ENCODE peak calls at places on chromosome 1, in four cellular contexts. E is anterior cingulate cortex, Z is AG04450, P is endothelial cell. T is an unnamed sample.

GRCh38 chr1:19348441-19349198 is 36.5 kb downstream of the SLC66A1 start:
- DNase-seq in E (no peak), Z (no peak), P (no peak), T (no peak)

GRCh38 chr1:86156571-86157455 is at the start of gene COL24A1:
- DNase-seq in E (no peak), Z (peak; percentile 56), P (peak; percentile 52), T (peak; percentile 43)

GRCh38 chr1:234722904-234723588 is 113.1 kb upstream of the IRF2BP2 start:
- DNase-seq in E (peak; percentile 69), Z (peak; percentile 65), P (no peak), T (peak; percentile 72)

GRCh38 chr1:188599313-188599712 is 1770.6 kb downstream of the PLA2G4A start:
- DNase-seq in E (no peak), Z (no peak), P (no peak), T (no peak)

GRCh38 chr1:30749691-30750583 is 7.6 kb downstream of the LAPTM5 start:
- DNase-seq in E (no peak), Z (no peak), P (no peak), T (no peak)

GRCh38 chr1:26275580-26276431 is 4.1 kb upstream of the SH3BGRL3 start:
- DNase-seq in E (peak; percentile 67), Z (peak; percentile 77), P (peak; percentile 85), T (peak; percentile 81)

GRCh38 chr1:111199881-111200801 is at the start of gene DENND2D:
- DNase-seq in E (peak; percentile 20), Z (no peak), P (no peak), T (peak; percentile 81)

GRCh38 chr1:238653693-238654321 is 732.6 kb upstream of the CHRM3 start:
- DNase-seq in E (no peak), Z (no peak), P (no peak), T (no peak)

GRCh38 chr1:20359451-20360330 is 69.0 kb downstream of the VWA5B1 start:
- DNase-seq in E (no peak), Z (no peak), P (no peak), T (no peak)

GRCh38 chr1:50110656-50111055 is 1.9 kb downstream of the ELAVL4 start:
- DNase-seq in E (no peak), Z (no peak), P (peak; percentile 18), T (no peak)

GRCh38 chr1:214510914-214511638 is 40.3 kb downstream of the PTPN14 start:
- DNase-seq in E (no peak), Z (no peak), P (no peak), T (no peak)

GRCh38 chr1:168391759-168392681 is 111.3 kb downstream of the TBX19 start:
- DNase-seq in E (no peak), Z (no peak), P (no peak), T (peak; percentile 51)

GRCh38 chr1:152167835-152168534 is 9.0 kb upstream of the RPTN start:
- DNase-seq in E (no peak), Z (no peak), P (no peak), T (no peak)